ENCODE peak calls at places on chromosomes 5 and 9, in five cellular contexts. G is stimulated activated CD8-positive, alpha-beta memory T cell treated with anti-CD3 and anti-CD28 coated beads, Interleukin-7, amount 100 ng/mL, for 24 hours; F is GM12864; A is CD4-positive, CD25-positive, alpha-beta regulatory T cell; S is GM23338. E is an unnamed sample.

GRCh38 chr5:181215997-181216982 is 6.8 kb upstream of the TRIM41 start:
- DNase-seq in G (no peak), F (no peak), A (peak), S (peak), E (peak)

GRCh38 chr5:76813982-76814562 is 4.8 kb upstream of the F2RL1 start:
- DNase-seq in G (no peak), F (no peak), A (no peak), S (no peak), E (no peak)

GRCh38 chr9:97766092-97766491 is 69.0 kb upstream of the XPA start:
- DNase-seq in G (no peak), F (no peak), A (no peak), S (no peak), E (no peak)

GRCh38 chr9:34139477-34140146 is 13.1 kb upstream of the DCAF12 start:
- DNase-seq in G (no peak), F (no peak), A (peak), S (peak), E (no peak)

GRCh38 chr5:10800852-10801251 is 39.8 kb upstream of the DAP start:
- DNase-seq in G (no peak), F (no peak), A (no peak), S (no peak), E (no peak)

GRCh38 chr9:125893277-125893676 is 146.1 kb downstream of the PBX3 start:
- DNase-seq in G (no peak), F (no peak), A (no peak), S (no peak), E (no peak)

GRCh38 chr5:107563957-107564544 is 106.7 kb downstream of the EFNA5 start:
- DNase-seq in G (no peak), F (no peak), A (no peak), S (peak), E (no peak)

GRCh38 chr9:4301971-4302427 is 2.1 kb upstream of the GLIS3 start:
- DNase-seq in G (no peak), F (no peak), A (no peak), S (no peak), E (no peak)

GRCh38 chr5:133421394-133421793 is 190.9 kb downstream of the FSTL4 start:
- DNase-seq in G (no peak), F (no peak), A (peak), S (peak), E (no peak)

GRCh38 chr9:120925535-120926396 is 830 bp downstream of the TRAF1 start:
- DNase-seq in G (peak), F (peak), A (peak), S (no peak), E (peak)

GRCh38 chr9:104090578-104090977 is 3.5 kb upstream of the SMC2 start:
- DNase-seq in G (no peak), F (no peak), A (no peak), S (no peak), E (no peak)

GRCh38 chr5:14144586-14145355 is 1.6 kb downstream of the TRIO start:
- DNase-seq in G (no peak), F (peak), A (peak), S (peak), E (peak)

GRCh38 chr5:158435161-158435616 is 576.2 kb upstream of the CLINT1 start:
- DNase-seq in G (no peak), F (no peak), A (peak), S (no peak), E (peak)